ENCODE peak calls at places on chromosomes 5 and 9, in nine cellular contexts. K is AG20443; T is GM19239; S is HEK293T; C is NCI-H1436; M is astrocyte of the spinal cord; I is kidney tubule cell; G is stimulated activated CD4-positive, alpha-beta T cell treated with anti-CD3 and anti-CD28 coated beads, Interleukin-1b, Interleukin-23, amount 100 ng/mL, for 24 hours; H is RPMI7951. Q is an unnamed sample.

GRCh38 chr5:59021837-59022514 is 439.1 kb downstream of the RAB3C start:
- DNase-seq in K (no peak), S (peak; percentile 25), H (no peak), I (peak; percentile 46), G (no peak), C (no peak), T (no peak), M (no peak), Q (peak; percentile 32)

GRCh38 chr9:21505425-21506179 is 23.5 kb upstream of the IFNE start:
- DNase-seq in I (peak; percentile 80), G (no peak), M (no peak), K (peak; percentile 15), T (no peak), S (no peak), C (no peak), H (peak; percentile 54), Q (no peak)

GRCh38 chr9:109599131-109599530 is 101.0 kb upstream of the PTPN3 start:
- DNase-seq in S (no peak), G (no peak), T (no peak), K (no peak), C (no peak), I (peak; percentile 51), H (no peak), M (peak; percentile 7), Q (no peak)

GRCh38 chr5:142840591-142840990 is 70.4 kb downstream of the ARHGAP26 start:
- DNase-seq in K (no peak), C (no peak), S (no peak), I (no peak), H (no peak), G (no peak), M (no peak), T (no peak), Q (no peak)

GRCh38 chr9:14400658-14400995 is 86.7 kb upstream of the NFIB start:
- DNase-seq in K (peak; percentile 77), I (peak; percentile 49), M (peak; percentile 82), H (peak; percentile 65), C (peak; percentile 40), G (no peak), S (peak; percentile 17), T (no peak), Q (peak; percentile 50)

GRCh38 chr5:114184006-114184405 is 177.9 kb upstream of the KCNN2 start:
- DNase-seq in G (no peak), I (no peak), C (no peak), K (no peak), H (no peak), T (no peak), S (no peak), M (peak; percentile 29), Q (no peak)

GRCh38 chr9:123453058-123453667 is 97.2 kb downstream of the CRB2 start:
- DNase-seq in G (no peak), C (no peak), M (no peak), I (no peak), H (no peak), S (no peak), T (no peak), K (no peak), Q (no peak)

GRCh38 chr9:80932181-80932580 is 757.2 kb downstream of the TLE1 start:
- DNase-seq in C (no peak), K (no peak), H (no peak), I (peak; percentile 8), M (peak; percentile 53), G (no peak), T (no peak), S (no peak), Q (no peak)

GRCh38 chr5:28388428-28388827 is 1350.0 kb upstream of the CDH9 start:
- DNase-seq in K (no peak), H (no peak), G (no peak), I (no peak), C (no peak), T (no peak), M (no peak), S (no peak), Q (no peak)

Q was measured in BE2C.